ENCODE peak calls at places on chromosomes 1 and 21, in nine cellular contexts. N, G, R, C, D, F, V, T and M are unnamed samples.

GRCh38 chr1:227898502-227899140 is 49.1 kb downstream of the WNT9A start:
- DNase-seq in N (no peak), G (no peak), R (no peak), C (peak), D (peak), F (no peak), V (peak), T (no peak), M (no peak)

GRCh38 chr1:150320667-150320978 is 710 bp upstream of the PRPF3 start:
- DNase-seq in N (no peak), G (no peak), R (no peak), C (peak), D (no peak), F (no peak), V (no peak), T (no peak), M (no peak)

GRCh38 chr1:67390041-67390887 is 39.9 kb downstream of the SERBP1 start:
- DNase-seq in N (peak), G (peak), R (peak), C (no peak), D (no peak), F (no peak), V (no peak), T (no peak), M (no peak)

GRCh38 chr1:241048558-241048957 is 308.4 kb downstream of the RGS7 start:
- DNase-seq in N (no peak), G (no peak), R (no peak), C (no peak), D (no peak), F (no peak), V (no peak), T (no peak), M (no peak)

GRCh38 chr1:27382950-27383627 is at the start of gene CD164L2:
- DNase-seq in N (no peak), G (no peak), R (no peak), C (no peak), D (peak), F (no peak), V (peak), T (no peak), M (no peak)

GRCh38 chr1:111191496-111191895 is 8.9 kb downstream of the DENND2D start:
- DNase-seq in N (peak), G (peak), R (peak), C (no peak), D (no peak), F (peak), V (no peak), T (no peak), M (no peak)

GRCh38 chr21:42613756-42614155 is 39.7 kb upstream of the PDE9A start:
- DNase-seq in N (no peak), G (no peak), R (no peak), C (peak), D (no peak), F (no peak), V (no peak), T (no peak), M (no peak)

GRCh38 chr1:44025816-44026215 is 5.4 kb downstream of the SLC6A9 start:
- DNase-seq in N (no peak), G (no peak), R (no peak), C (no peak), D (peak), F (no peak), V (peak), T (peak), M (no peak)

GRCh38 chr1:22787636-22788035 is 77.0 kb downstream of the EPHB2 start:
- DNase-seq in N (no peak), G (no peak), R (no peak), C (no peak), D (no peak), F (no peak), V (no peak), T (no peak), M (no peak)

GRCh38 chr1:100972185-100972584 is 53.4 kb downstream of the DPH5 start:
- DNase-seq in N (no peak), G (no peak), R (no peak), C (no peak), D (no peak), F (no peak), V (no peak), T (no peak), M (no peak)

GRCh38 chr1:164272156-164272555 is 286.8 kb upstream of the PBX1 start:
- DNase-seq in N (no peak), G (no peak), R (no peak), C (no peak), D (no peak), F (no peak), V (no peak), T (no peak), M (no peak)

GRCh38 chr1:203327684-203328457 is 22.6 kb downstream of the BTG2 start:
- DNase-seq in N (no peak), G (peak), R (peak), C (peak), D (no peak), F (peak), V (peak), T (peak), M (peak)

GRCh38 chr1:226937940-226938725 is 2.0 kb upstream of the COQ8A start:
- DNase-seq in N (no peak), G (no peak), R (no peak), C (no peak), D (no peak), F (no peak), V (no peak), T (no peak), M (no peak)

GRCh38 chr1:5267603-5268235 is 613.3 kb downstream of the AJAP1 start:
- DNase-seq in N (no peak), G (no peak), R (no peak), C (peak), D (peak), F (no peak), V (no peak), T (no peak), M (no peak)

GRCh38 chr1:64476251-64476952 is 6.5 kb downstream of the CACHD1 start:
- DNase-seq in N (peak), G (peak), R (peak), C (no peak), D (no peak), F (peak), V (no peak), T (no peak), M (no peak)

GRCh38 chr1:40663324-40664166 is 1.9 kb downstream of the RIMS3 start:
- DNase-seq in N (no peak), G (no peak), R (no peak), C (no peak), D (no peak), F (no peak), V (no peak), T (no peak), M (no peak)

GRCh38 chr1:55926906-55927471 is 652.4 kb downstream of the PLPP3 start:
- DNase-seq in N (no peak), G (no peak), R (no peak), C (no peak), D (peak), F (no peak), V (no peak), T (no peak), M (no peak)

GRCh38 chr1:203178821-203179220 is 3.2 kb upstream of the MYBPH start:
- DNase-seq in N (no peak), G (no peak), R (no peak), C (no peak), D (peak), F (no peak), V (no peak), T (no peak), M (no peak)

GRCh38 chr21:42187976-42188653 is 30.8 kb upstream of the ABCG1 start:
- DNase-seq in N (no peak), G (no peak), R (peak), C (no peak), D (peak), F (no peak), V (peak), T (no peak), M (no peak)

GRCh38 chr1:84960371-84960770 is 36.5 kb downstream of the MCOLN2 start:
- DNase-seq in N (no peak), G (peak), R (peak), C (no peak), D (no peak), F (peak), V (no peak), T (no peak), M (no peak)

GRCh38 chr1:154442006-154442740 is 37.0 kb downstream of the IL6R start:
- DNase-seq in N (no peak), G (no peak), R (no peak), C (no peak), D (no peak), F (no peak), V (no peak), T (no peak), M (no peak)

GRCh38 chr1:154609398-154610380 is 1.7 kb upstream of the ADAR start:
- DNase-seq in N (no peak), G (no peak), R (no peak), C (no peak), D (no peak), F (peak), V (no peak), T (peak), M (no peak)

GRCh38 chr1:165369255-165369848 is 12.8 kb upstream of the LMX1A start:
- DNase-seq in N (no peak), G (peak), R (no peak), C (no peak), D (peak), F (no peak), V (peak), T (peak), M (peak)

GRCh38 chr1:173413271-173413707 is 63.8 kb upstream of the PRDX6 start:
- DNase-seq in N (no peak), G (no peak), R (no peak), C (no peak), D (peak), F (no peak), V (no peak), T (no peak), M (no peak)

GRCh38 chr1:235074335-235075120 is 54.1 kb downstream of the TOMM20 start:
- DNase-seq in N (no peak), G (peak), R (peak), C (no peak), D (peak), F (peak), V (no peak), T (peak), M (no peak)

GRCh38 chr1:26162220-26162703 is 3.4 kb downstream of the FAM110D start:
- DNase-seq in N (no peak), G (no peak), R (no peak), C (no peak), D (no peak), F (no peak), V (no peak), T (no peak), M (no peak)

GRCh38 chr1:176877557-176877956 is 287.0 kb downstream of the ASTN1 start:
- DNase-seq in N (no peak), G (no peak), R (no peak), C (no peak), D (no peak), F (no peak), V (no peak), T (no peak), M (no peak)

GRCh38 chr1:91591175-91591968 is 90.7 kb downstream of the CDC7 start:
- DNase-seq in N (no peak), G (no peak), R (no peak), C (no peak), D (no peak), F (no peak), V (no peak), T (peak), M (no peak)

GRCh38 chr1:231606712-231607111 is 19.9 kb upstream of the DISC1 start:
- DNase-seq in N (no peak), G (no peak), R (no peak), C (no peak), D (no peak), F (no peak), V (no peak), T (no peak), M (no peak)

GRCh38 chr1:151620286-151620685 is 8.4 kb downstream of the SNX27 start:
- DNase-seq in N (no peak), G (peak), R (no peak), C (no peak), D (no peak), F (no peak), V (no peak), T (no peak), M (no peak)

GRCh38 chr1:212920246-212920645 is 30.1 kb upstream of the VASH2 start:
- DNase-seq in N (no peak), G (no peak), R (no peak), C (no peak), D (no peak), F (no peak), V (no peak), T (no peak), M (no peak)

GRCh38 chr1:27934818-27935549 is at the start of gene SMPDL3B:
- DNase-seq in N (no peak), G (no peak), R (no peak), C (no peak), D (peak), F (no peak), V (peak), T (peak), M (peak)

GRCh38 chr21:32135401-32136363 is 143.2 kb downstream of the MIS18A start:
- DNase-seq in N (no peak), G (peak), R (peak), C (no peak), D (no peak), F (no peak), V (no peak), T (no peak), M (no peak)

GRCh38 chr1:36207339-36207738 is 16.9 kb upstream of the THRAP3 start:
- DNase-seq in N (no peak), G (peak), R (peak), C (no peak), D (no peak), F (peak), V (peak), T (no peak), M (no peak)